ENCODE peak calls at places on chromosomes 5 and 9, in nine cellular contexts. One of them, this sample, is unnamed.

GRCh38 chr5:154415114-154415513 is 30.7 kb upstream of the SAP30L start:
- DNase-seq in A549: no peak
- DNase-seq in heart right ventricle: no peak
- DNase-seq in Peyer's patch: no peak
- DNase-seq in mammary epithelial cell: no peak
- DNase-seq in keratinocyte: no peak
- DNase-seq in left ventricle myocardium inferior: no peak
- DNase-seq in testis: no peak
- DNase-seq in stomach: no peak
- DNase-seq in this sample: no peak

GRCh38 chr5:175748650-175749049 is 90.8 kb downstream of the HRH2 start:
- DNase-seq in keratinocyte: no peak
- DNase-seq in heart right ventricle: no peak
- DNase-seq in A549: no peak
- DNase-seq in Peyer's patch: no peak
- DNase-seq in stomach: no peak
- DNase-seq in mammary epithelial cell: no peak
- DNase-seq in left ventricle myocardium inferior: no peak
- DNase-seq in testis: no peak
- DNase-seq in this sample: no peak

GRCh38 chr9:20358201-20358600 is 264.1 kb downstream of the MLLT3 start:
- DNase-seq in heart right ventricle: no peak
- DNase-seq in A549: no peak
- DNase-seq in Peyer's patch: no peak
- DNase-seq in mammary epithelial cell: peak
- DNase-seq in stomach: no peak
- DNase-seq in testis: no peak
- DNase-seq in left ventricle myocardium inferior: no peak
- DNase-seq in keratinocyte: peak
- DNase-seq in this sample: no peak

GRCh38 chr9:3243676-3244075 is 282.1 kb downstream of the RFX3 start:
- DNase-seq in left ventricle myocardium inferior: no peak
- DNase-seq in Peyer's patch: no peak
- DNase-seq in testis: no peak
- DNase-seq in stomach: no peak
- DNase-seq in mammary epithelial cell: no peak
- DNase-seq in A549: no peak
- DNase-seq in heart right ventricle: no peak
- DNase-seq in keratinocyte: no peak
- DNase-seq in this sample: no peak

GRCh38 chr5:12675956-12676355 is 771.7 kb upstream of the CTNND2 start:
- DNase-seq in stomach: no peak
- DNase-seq in testis: no peak
- DNase-seq in left ventricle myocardium inferior: no peak
- DNase-seq in heart right ventricle: no peak
- DNase-seq in mammary epithelial cell: no peak
- DNase-seq in Peyer's patch: no peak
- DNase-seq in A549: no peak
- DNase-seq in keratinocyte: no peak
- DNase-seq in this sample: no peak

GRCh38 chr5:94021246-94021645 is 279.8 kb upstream of the POU5F2 start:
- DNase-seq in heart right ventricle: no peak
- DNase-seq in A549: peak
- DNase-seq in stomach: peak
- DNase-seq in testis: no peak
- DNase-seq in Peyer's patch: no peak
- DNase-seq in keratinocyte: no peak
- DNase-seq in left ventricle myocardium inferior: no peak
- DNase-seq in mammary epithelial cell: peak
- DNase-seq in this sample: no peak

GRCh38 chr5:83518676-83519075 is 47.1 kb downstream of the VCAN start:
- DNase-seq in testis: no peak
- DNase-seq in A549: no peak
- DNase-seq in keratinocyte: no peak
- DNase-seq in mammary epithelial cell: no peak
- DNase-seq in Peyer's patch: no peak
- DNase-seq in left ventricle myocardium inferior: no peak
- DNase-seq in stomach: no peak
- DNase-seq in heart right ventricle: no peak
- DNase-seq in this sample: no peak

GRCh38 chr9:31541626-31542025 is 842.8 kb upstream of the ACO1 start:
- DNase-seq in keratinocyte: no peak
- DNase-seq in A549: no peak
- DNase-seq in left ventricle myocardium inferior: no peak
- DNase-seq in heart right ventricle: no peak
- DNase-seq in mammary epithelial cell: no peak
- DNase-seq in Peyer's patch: no peak
- DNase-seq in testis: no peak
- DNase-seq in stomach: no peak
- DNase-seq in this sample: no peak

GRCh38 chr9:93143830-93144530 is 9.9 kb upstream of the NINJ1 start:
- DNase-seq in testis: no peak
- DNase-seq in keratinocyte: no peak
- DNase-seq in A549: no peak
- DNase-seq in heart right ventricle: no peak
- DNase-seq in left ventricle myocardium inferior: no peak
- DNase-seq in mammary epithelial cell: peak
- DNase-seq in stomach: no peak
- DNase-seq in Peyer's patch: peak
- DNase-seq in this sample: no peak

GRCh38 chr5:51378061-51378409 is 5.2 kb upstream of the ISL1 start:
- DNase-seq in testis: no peak
- DNase-seq in keratinocyte: no peak
- DNase-seq in A549: no peak
- DNase-seq in left ventricle myocardium inferior: no peak
- DNase-seq in Peyer's patch: no peak
- DNase-seq in heart right ventricle: no peak
- DNase-seq in stomach: no peak
- DNase-seq in mammary epithelial cell: no peak
- DNase-seq in this sample: no peak

GRCh38 chr5:81783401-81783800 is 32.5 kb upstream of the SSBP2 start:
- DNase-seq in A549: no peak
- DNase-seq in stomach: no peak
- DNase-seq in testis: no peak
- DNase-seq in left ventricle myocardium inferior: no peak
- DNase-seq in heart right ventricle: no peak
- DNase-seq in keratinocyte: no peak
- DNase-seq in mammary epithelial cell: no peak
- DNase-seq in Peyer's patch: no peak
- DNase-seq in this sample: no peak

GRCh38 chr5:81782811-81783210 is 31.9 kb upstream of the SSBP2 start:
- DNase-seq in keratinocyte: no peak
- DNase-seq in mammary epithelial cell: no peak
- DNase-seq in Peyer's patch: no peak
- DNase-seq in A549: no peak
- DNase-seq in left ventricle myocardium inferior: no peak
- DNase-seq in heart right ventricle: no peak
- DNase-seq in testis: no peak
- DNase-seq in stomach: no peak
- DNase-seq in this sample: no peak

GRCh38 chr5:81786509-81786908 is 35.6 kb upstream of the SSBP2 start:
- DNase-seq in stomach: no peak
- DNase-seq in testis: no peak
- DNase-seq in A549: no peak
- DNase-seq in left ventricle myocardium inferior: no peak
- DNase-seq in heart right ventricle: no peak
- DNase-seq in keratinocyte: peak
- DNase-seq in mammary epithelial cell: peak
- DNase-seq in Peyer's patch: no peak
- DNase-seq in this sample: no peak

GRCh38 chr5:81787843-81788242 is 36.9 kb upstream of the SSBP2 start:
- DNase-seq in testis: peak
- DNase-seq in Peyer's patch: peak
- DNase-seq in heart right ventricle: no peak
- DNase-seq in A549: no peak
- DNase-seq in left ventricle myocardium inferior: no peak
- DNase-seq in keratinocyte: no peak
- DNase-seq in mammary epithelial cell: peak
- DNase-seq in stomach: peak
- DNase-seq in this sample: no peak

DNA sequence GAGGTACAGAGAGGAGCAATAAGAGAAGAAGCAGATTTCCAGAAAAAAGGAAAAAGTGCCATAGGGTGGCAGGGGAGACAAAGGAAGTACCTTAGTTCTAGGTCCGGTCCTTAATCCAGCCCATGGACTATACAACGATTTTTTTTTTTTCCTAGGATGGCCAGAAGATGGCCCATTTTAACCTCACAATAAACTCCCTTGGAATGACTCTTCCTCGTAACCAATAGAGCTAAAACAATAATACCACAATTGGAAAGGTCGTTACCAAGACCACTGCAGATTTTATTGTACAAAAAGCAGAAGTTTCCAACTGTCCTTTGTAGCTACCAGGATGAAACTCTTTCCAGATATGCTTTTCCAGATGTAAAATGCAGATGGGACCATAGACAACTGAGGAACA is 34.4 kb upstream of the SSBP2 start:
- DNase-seq in keratinocyte: no peak
- DNase-seq in Peyer's patch: no peak
- DNase-seq in heart right ventricle: no peak
- DNase-seq in testis: no peak
- DNase-seq in mammary epithelial cell: no peak
- DNase-seq in A549: no peak
- DNase-seq in stomach: no peak
- DNase-seq in left ventricle myocardium inferior: no peak
- DNase-seq in this sample: no peak
- H3K27ac ChIP-seq in keratinocyte: no peak
- H3K27ac ChIP-seq in Peyer's patch: no peak
- H3K27ac ChIP-seq in heart right ventricle: no peak
- H3K27ac ChIP-seq in testis: no peak
- H3K27ac ChIP-seq in mammary epithelial cell: no peak
- H3K27ac ChIP-seq in A549: no peak
- H3K27ac ChIP-seq in stomach: no peak
- H3K27ac ChIP-seq in left ventricle myocardium inferior: no peak
- H3K27ac ChIP-seq in this sample: no peak

DNA sequence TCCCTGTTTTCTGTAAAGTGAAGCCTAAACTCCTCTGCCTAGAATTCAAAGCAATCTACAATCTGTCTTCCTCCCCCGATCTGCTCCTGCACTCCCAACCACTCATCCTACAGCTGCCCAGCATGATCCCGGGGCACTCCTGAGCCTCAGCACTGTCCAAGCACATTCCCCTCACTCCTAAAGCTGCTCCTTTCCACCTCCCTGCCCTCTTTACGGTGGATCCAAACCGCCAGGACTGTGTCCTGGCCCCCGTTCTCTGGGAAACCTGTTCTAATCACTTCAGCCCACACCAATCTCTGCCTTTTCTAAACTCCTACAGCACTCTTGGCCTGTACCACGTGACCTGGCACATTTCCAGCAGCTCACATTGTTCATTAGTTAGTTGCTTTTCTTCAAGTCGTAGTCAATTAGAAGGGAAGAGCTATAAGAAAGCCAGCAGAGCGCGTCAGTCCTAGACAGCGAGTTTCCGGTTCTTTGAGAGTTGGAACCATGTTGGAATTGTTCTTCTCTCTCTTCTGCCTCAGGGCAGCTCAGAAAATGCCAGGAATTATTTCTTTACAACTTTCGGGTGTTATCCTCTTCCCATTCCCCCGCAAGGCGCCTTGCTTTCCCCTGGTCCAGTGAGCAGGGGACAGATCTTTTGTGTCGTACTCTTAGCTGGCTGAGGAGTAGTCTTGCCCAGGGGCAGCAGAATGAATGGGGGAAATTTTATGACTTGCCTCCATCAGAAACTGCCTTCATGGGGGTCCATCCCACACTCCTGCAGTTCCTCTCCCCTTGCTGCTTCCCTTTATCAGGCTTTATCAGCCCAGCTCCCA is 60.7 kb downstream of the NRG2 start:
- DNase-seq in stomach: peak
- DNase-seq in keratinocyte: peak
- DNase-seq in left ventricle myocardium inferior: peak
- DNase-seq in A549: no peak
- DNase-seq in heart right ventricle: no peak
- DNase-seq in testis: peak
- DNase-seq in Peyer's patch: no peak
- DNase-seq in mammary epithelial cell: peak
- DNase-seq in this sample: no peak
- H3K4me3 ChIP-seq in stomach: no peak
- H3K4me3 ChIP-seq in keratinocyte: no peak
- H3K4me3 ChIP-seq in left ventricle myocardium inferior: no peak
- H3K4me3 ChIP-seq in A549: no peak
- H3K4me3 ChIP-seq in heart right ventricle: no peak
- H3K4me3 ChIP-seq in testis: no peak
- H3K4me3 ChIP-seq in Peyer's patch: no peak
- H3K4me3 ChIP-seq in mammary epithelial cell: no peak
- H3K4me3 ChIP-seq in this sample: no peak

GRCh38 chr5:177496111-177497010 is 1.0 kb downstream of the PDLIM7 start:
- DNase-seq in stomach: peak
- DNase-seq in testis: peak
- DNase-seq in keratinocyte: peak
- DNase-seq in heart right ventricle: no peak
- DNase-seq in A549: peak
- DNase-seq in left ventricle myocardium inferior: peak
- DNase-seq in mammary epithelial cell: peak
- DNase-seq in Peyer's patch: peak
- DNase-seq in this sample: peak
- TF ChIP-seq CTCF in stomach: no peak
- TF ChIP-seq CTCF in testis: peak
- TF ChIP-seq CTCF in keratinocyte: no peak
- TF ChIP-seq CTCF in heart right ventricle: no peak
- TF ChIP-seq CTCF in A549: no peak
- TF ChIP-seq CTCF in left ventricle myocardium inferior: peak
- TF ChIP-seq CTCF in mammary epithelial cell: peak
- TF ChIP-seq CTCF in Peyer's patch: peak
- TF ChIP-seq CTCF in this sample: peak

DNA sequence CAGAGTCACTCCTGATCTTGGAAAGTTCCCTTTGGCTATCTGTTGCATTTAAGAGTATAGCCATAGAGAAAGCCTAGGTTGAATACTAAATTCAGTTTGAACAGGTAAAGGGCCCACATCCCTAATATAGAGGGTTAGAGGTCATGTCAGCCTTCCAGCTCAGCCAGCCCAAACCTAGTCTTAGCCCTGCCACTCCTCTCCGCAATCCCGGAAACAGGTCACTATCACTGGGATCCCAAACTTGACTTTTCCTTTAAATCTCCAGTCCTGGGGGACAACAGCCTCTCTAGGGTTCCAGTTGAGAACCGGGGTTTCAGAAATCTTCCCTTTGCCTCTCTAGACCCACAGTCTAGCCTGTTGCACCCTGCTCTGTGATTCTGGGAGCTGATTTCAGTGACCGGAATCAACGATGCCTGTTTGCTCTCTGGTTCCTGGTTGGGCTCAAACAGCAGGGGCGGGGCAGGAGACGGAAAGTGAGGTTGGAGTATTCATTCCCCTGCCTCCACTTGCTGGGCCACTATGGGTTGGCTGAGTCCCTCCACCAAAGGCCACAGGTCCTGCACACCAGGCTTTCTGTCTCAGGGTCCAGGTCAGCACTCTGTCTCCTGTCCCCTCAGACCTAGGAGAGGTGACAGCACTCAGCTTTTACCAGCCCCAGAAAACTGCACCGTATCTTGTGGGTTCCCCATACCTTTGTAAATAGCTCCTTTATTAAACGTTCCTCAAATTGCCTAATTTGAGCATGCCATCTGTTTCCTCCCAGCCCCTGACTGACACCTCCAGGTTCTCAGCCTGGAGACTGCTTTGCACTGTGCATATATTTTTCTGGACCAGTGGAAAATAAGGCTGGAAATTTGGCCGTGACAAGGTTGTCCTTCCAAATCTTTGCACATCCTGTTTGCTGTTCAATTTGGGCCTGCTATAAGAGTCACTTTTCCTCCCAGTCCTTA is 23.7 kb upstream of the CPEB4 start:
- DNase-seq in testis: no peak
- DNase-seq in Peyer's patch: no peak
- DNase-seq in mammary epithelial cell: no peak
- DNase-seq in stomach: peak
- DNase-seq in A549: no peak
- DNase-seq in heart right ventricle: no peak
- DNase-seq in left ventricle myocardium inferior: peak
- DNase-seq in keratinocyte: no peak
- DNase-seq in this sample: peak
- H3K27ac ChIP-seq in testis: no peak
- H3K27ac ChIP-seq in Peyer's patch: no peak
- H3K27ac ChIP-seq in mammary epithelial cell: no peak
- H3K27ac ChIP-seq in stomach: peak
- H3K27ac ChIP-seq in A549: no peak
- H3K27ac ChIP-seq in heart right ventricle: no peak
- H3K27ac ChIP-seq in left ventricle myocardium inferior: peak
- H3K27ac ChIP-seq in keratinocyte: no peak
- H3K27ac ChIP-seq in this sample: no peak